ENCODE peak calls at places on chromosomes 7 and 10, in eight cellular contexts. E is OCI-LY7, D is cardiac muscle cell, K is AG09319, M is progenitor cell of endocrine pancreas, G is testis, Q is neural progenitor cell, Y is heart right ventricle. S is an unnamed sample.

GRCh38 chr10:45368181-45368580 is 5.8 kb upstream of the ALOX5 start:
- DNase-seq in Q (no peak), D (no peak), Y (no peak), E (peak), K (no peak), M (no peak), G (no peak), S (no peak)

GRCh38 chr10:77357611-77358010 is 280.0 kb downstream of the KCNMA1 start:
- DNase-seq in G (no peak), Y (no peak), D (peak), E (no peak), M (no peak), K (peak), Q (no peak), S (no peak)

GRCh38 chr10:122362621-122363020 is 11.9 kb upstream of the PLEKHA1 start:
- DNase-seq in M (no peak), E (no peak), Q (no peak), Y (no peak), K (no peak), G (no peak), D (no peak), S (no peak)

GRCh38 chr7:38163671-38164070 is 14.4 kb upstream of the STARD3NL start:
- DNase-seq in G (no peak), E (no peak), K (no peak), Q (no peak), Y (no peak), D (no peak), M (no peak), S (no peak)

GRCh38 chr7:2068693-2069471 is 163.9 kb downstream of the MAD1L1 start:
- DNase-seq in M (no peak), G (no peak), E (peak), Q (no peak), D (no peak), Y (no peak), K (no peak), S (no peak)

GRCh38 chr7:44291066-44291732 is 34.2 kb downstream of the CAMK2B start:
- DNase-seq in M (peak), Y (peak), Q (no peak), E (no peak), D (peak), G (peak), K (no peak), S (no peak)

GRCh38 chr7:156998988-156999610 is 11.4 kb downstream of the MNX1 start:
- DNase-seq in Q (peak), M (no peak), Y (no peak), G (peak), E (no peak), D (no peak), K (no peak), S (no peak)

GRCh38 chr7:130281227-130281626 is 11.7 kb upstream of the CPA4 start:
- DNase-seq in D (peak), G (no peak), M (no peak), E (no peak), K (peak), Q (no peak), Y (no peak), S (no peak)

GRCh38 chr7:78226059-78226658 is 427.6 kb downstream of the PHTF2 start:
- DNase-seq in D (peak), E (peak), M (no peak), K (peak), Q (peak), G (peak), Y (peak), S (no peak)

GRCh38 chr7:25995216-25995615 is 156.8 kb upstream of the NFE2L3 start:
- DNase-seq in Y (no peak), D (no peak), G (no peak), K (no peak), E (no peak), Q (no peak), M (no peak), S (no peak)

GRCh38 chr7:25998499-25998898 is 153.5 kb upstream of the NFE2L3 start:
- DNase-seq in D (no peak), Q (no peak), M (no peak), G (no peak), Y (no peak), E (no peak), K (no peak), S (no peak)

GRCh38 chr7:26001662-26002244 is 150.2 kb upstream of the NFE2L3 start:
- DNase-seq in E (no peak), G (no peak), Q (no peak), D (no peak), Y (no peak), M (no peak), K (no peak), S (no peak)

GRCh38 chr7:25994433-25994988 is 157.5 kb upstream of the NFE2L3 start:
- DNase-seq in Y (no peak), E (no peak), K (no peak), D (no peak), Q (no peak), G (no peak), M (no peak), S (no peak)

DNA sequence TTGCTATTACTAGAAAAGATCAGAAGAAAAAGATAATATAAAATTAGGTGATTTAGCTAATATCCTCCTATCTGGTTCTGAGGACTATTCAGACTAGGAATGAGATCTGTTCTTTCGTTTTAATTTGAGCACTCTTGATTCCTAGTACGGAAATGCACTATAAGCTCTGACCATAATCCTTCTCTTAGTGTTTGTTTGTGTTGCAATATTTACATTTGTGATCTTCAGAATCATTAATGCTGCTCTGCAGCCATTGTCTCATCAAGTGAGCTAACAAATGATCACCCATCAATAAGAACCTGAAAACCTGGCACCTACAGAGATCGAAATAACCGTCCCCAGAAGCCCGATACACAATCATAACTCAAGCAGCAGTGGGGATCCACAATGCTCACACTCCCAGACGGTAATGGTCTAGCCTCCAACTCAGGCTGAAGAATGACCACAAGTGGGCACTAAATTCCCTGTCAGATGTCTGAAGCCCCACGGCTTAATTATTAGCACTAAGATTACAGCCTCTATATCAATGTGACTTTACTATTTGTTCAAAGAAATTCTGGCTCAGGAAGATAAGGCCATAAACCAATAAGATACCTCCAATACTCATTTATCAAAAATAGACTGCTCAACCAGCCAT is 156.0 kb upstream of the NFE2L3 start:
- DNase-seq in Y (no peak), K (no peak), E (no peak), M (no peak), G (no peak), D (no peak), Q (no peak), S (no peak)
- TF ChIP-seq CTCF in Y (no peak), K (no peak), E (peak), M (peak), G (no peak), D (no peak), Q (peak), S (no peak)

DNA sequence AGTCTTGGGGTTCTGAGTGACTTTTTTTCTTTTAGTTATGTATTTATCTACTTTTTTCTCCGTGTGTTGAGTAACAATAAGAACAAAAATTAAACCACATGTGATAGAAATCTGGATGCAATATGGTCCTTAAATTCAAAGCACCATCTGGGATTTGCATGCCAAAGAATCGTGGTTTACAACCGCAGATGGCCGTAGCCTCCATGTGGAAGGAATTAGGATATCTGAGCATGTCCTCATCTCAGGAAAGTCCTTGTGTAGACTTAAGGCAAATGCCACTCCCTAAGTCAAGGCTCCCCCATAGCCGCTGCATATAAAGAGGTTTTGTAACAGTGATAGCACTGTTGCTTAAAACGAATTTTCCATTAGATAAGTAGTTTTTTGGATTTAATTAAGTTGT is 304.0 kb downstream of the ZEB1 start:
- DNase-seq in K (peak), Q (no peak), Y (no peak), E (no peak), M (no peak), G (no peak), D (peak), S (peak)
- TF ChIP-seq CTCF in K (peak), Q (no peak), Y (peak), E (no peak), M (no peak), G (no peak), D (peak), S (no peak)

DNA sequence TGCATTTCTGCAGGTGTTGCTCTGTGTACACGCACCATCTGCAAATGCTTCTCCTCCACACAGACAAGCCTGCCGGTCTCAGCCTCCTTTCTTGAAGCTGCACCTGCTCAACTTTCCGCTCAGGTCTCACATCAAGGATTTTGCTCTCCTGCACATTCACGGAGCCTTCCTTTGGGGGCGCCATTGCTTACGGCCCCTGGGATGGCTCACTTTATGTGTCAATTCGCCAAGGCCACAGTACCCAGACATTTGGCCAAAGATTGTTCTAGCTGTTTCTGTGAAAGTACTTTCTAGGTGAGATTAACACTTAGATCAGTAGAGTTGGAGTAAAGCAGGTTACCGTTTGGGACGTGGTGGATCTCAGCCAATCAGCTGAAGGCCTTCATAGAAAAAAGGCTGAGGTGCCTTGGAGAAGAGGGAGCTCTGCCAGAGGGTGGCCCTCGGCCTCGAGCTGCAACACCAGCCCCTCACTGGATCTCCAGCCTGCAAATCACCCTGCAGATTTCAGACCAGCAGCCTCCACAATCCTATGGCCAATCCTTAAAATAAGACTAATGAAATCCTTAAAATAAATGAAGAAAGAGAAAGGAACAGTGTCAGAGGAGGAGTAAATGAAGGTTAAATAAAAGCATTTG is 39.9 kb upstream of the PPP2R2D start:
- DNase-seq in E (no peak), M (no peak), Y (no peak), D (no peak), G (no peak), Q (no peak), K (no peak), S (peak)
- TF ChIP-seq CTCF in E (peak), M (peak), Y (no peak), D (no peak), G (no peak), Q (peak), K (no peak), S (no peak)

DNA sequence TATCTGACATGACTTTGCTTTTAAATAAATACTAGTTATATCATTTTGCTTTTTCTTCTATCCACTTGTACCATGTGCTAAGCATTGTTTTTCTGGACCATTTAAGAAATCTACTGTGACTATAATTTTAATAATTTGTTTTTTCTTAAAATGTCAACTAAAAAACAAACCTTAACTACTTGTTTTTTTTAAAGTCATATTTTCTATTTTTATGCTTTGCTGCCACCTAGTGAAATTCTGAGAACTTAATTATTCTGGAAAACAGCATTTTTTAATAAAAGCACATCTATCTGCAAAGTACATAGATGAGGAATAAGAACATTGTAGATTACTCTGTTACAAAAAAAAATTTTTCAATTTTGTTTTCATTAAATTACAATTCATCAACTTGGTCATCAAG is 47.4 kb downstream of the ORC5 start:
- DNase-seq in D (peak), E (peak), K (no peak), Q (no peak), G (no peak), Y (no peak), M (no peak), S (no peak)
- TF ChIP-seq CTCF in D (peak), E (peak), K (peak), Q (peak), G (no peak), Y (peak), M (peak), S (no peak)

DNA sequence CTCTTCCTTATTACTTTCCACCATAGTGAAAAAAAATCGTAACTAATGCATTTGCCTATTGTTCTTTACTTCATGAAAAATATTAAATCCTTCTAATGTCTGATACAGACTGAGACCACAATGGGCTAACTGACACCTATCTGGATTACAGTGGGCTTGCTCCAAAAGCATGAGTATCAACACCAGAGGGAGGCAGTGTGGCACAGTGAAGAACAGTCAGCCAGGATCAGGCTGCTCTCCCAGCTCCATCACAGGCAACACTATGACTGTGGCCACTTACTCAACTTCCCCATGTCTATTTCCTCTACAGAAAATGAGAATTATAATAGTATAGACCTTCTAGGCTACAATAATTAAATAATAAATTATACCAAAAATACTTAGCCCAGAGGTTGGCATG is 97.2 kb downstream of the SLC25A13 start:
- DNase-seq in Y (no peak), K (no peak), E (no peak), M (no peak), Q (peak), D (peak), G (no peak), S (no peak)
- TF ChIP-seq CTCF in Y (peak), K (no peak), E (peak), M (no peak), Q (peak), D (peak), G (no peak), S (no peak)

DNA sequence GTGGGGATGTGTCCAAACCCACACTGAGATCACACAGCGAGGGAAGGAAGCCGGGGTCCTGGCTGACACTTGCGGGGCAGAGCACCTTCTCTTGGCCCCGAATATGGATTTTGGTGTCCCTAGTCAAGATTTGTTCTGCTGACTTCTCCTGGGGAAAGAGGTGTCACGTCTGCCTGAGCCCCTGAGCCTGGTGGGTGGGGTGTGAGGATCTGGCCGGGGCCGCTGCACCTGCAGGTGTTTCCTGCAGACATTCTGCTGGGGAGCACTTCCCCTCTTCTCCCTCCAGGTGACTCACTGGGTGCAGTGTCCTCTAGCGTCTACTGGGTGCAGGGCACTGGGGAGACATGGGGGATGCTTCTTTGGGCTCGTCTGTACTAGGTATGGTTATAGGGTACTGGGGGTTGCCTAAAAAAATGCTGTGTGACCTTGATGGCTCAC is 99.2 kb downstream of the GRK5 start:
- DNase-seq in Y (no peak), E (peak), K (no peak), Q (no peak), G (no peak), M (no peak), D (no peak), S (no peak)
- TF ChIP-seq CTCF in Y (no peak), E (peak), K (no peak), Q (no peak), G (no peak), M (no peak), D (peak), S (no peak)

GRCh38 chr7:114656471-114656870 is 241.9 kb downstream of the FOXP2 start:
- DNase-seq in M (no peak), D (no peak), Q (no peak), E (no peak), Y (no peak), K (no peak), G (no peak), S (no peak)
- TF ChIP-seq CTCF in M (no peak), D (no peak), Q (no peak), E (no peak), Y (no peak), K (no peak), G (no peak), S (no peak)